ENCODE peak calls at places on chromosomes 3 and 15, in seven cellular contexts. One of them, this sample, is unnamed.

GRCh38 chr3:124843496-124843895 is 43.7 kb downstream of the ITGB5 start:
- DNase-seq in glutamatergic neuron: no peak
- DNase-seq in stimulated activated naive CD8-positive, alpha-beta T cell treated with anti-CD3 and anti-CD28 coated beads, Interleukin-15, Interleukin-2, amounts not matched to agents 100 U/mL and 50 U/mL, for 24 hours: no peak
- DNase-seq in IMR-90: no peak
- DNase-seq in mesothelial cell of epicardium: no peak
- DNase-seq in lower lobe of right lung: no peak
- DNase-seq in breast epithelium: no peak
- DNase-seq in this sample: peak

GRCh38 chr3:47884603-47885002 is 81.7 kb downstream of the DHX30 start:
- DNase-seq in glutamatergic neuron: no peak
- DNase-seq in stimulated activated naive CD8-positive, alpha-beta T cell treated with anti-CD3 and anti-CD28 coated beads, Interleukin-15, Interleukin-2, amounts not matched to agents 100 U/mL and 50 U/mL, for 24 hours: no peak
- DNase-seq in IMR-90: no peak
- DNase-seq in mesothelial cell of epicardium: no peak
- DNase-seq in lower lobe of right lung: no peak
- DNase-seq in breast epithelium: no peak
- DNase-seq in this sample: no peak

GRCh38 chr15:65818927-65819562 is 27.0 kb upstream of the DENND4A start:
- DNase-seq in glutamatergic neuron: no peak
- DNase-seq in stimulated activated naive CD8-positive, alpha-beta T cell treated with anti-CD3 and anti-CD28 coated beads, Interleukin-15, Interleukin-2, amounts not matched to agents 100 U/mL and 50 U/mL, for 24 hours: no peak
- DNase-seq in IMR-90: peak
- DNase-seq in mesothelial cell of epicardium: no peak
- DNase-seq in lower lobe of right lung: no peak
- DNase-seq in breast epithelium: no peak
- DNase-seq in this sample: no peak

GRCh38 chr3:193980326-193980725 is 155.6 kb upstream of the HES1 start:
- DNase-seq in glutamatergic neuron: no peak
- DNase-seq in stimulated activated naive CD8-positive, alpha-beta T cell treated with anti-CD3 and anti-CD28 coated beads, Interleukin-15, Interleukin-2, amounts not matched to agents 100 U/mL and 50 U/mL, for 24 hours: no peak
- DNase-seq in IMR-90: no peak
- DNase-seq in mesothelial cell of epicardium: no peak
- DNase-seq in lower lobe of right lung: no peak
- DNase-seq in breast epithelium: no peak
- DNase-seq in this sample: no peak

GRCh38 chr3:39573392-39573791 is 105.9 kb downstream of the MOBP start:
- DNase-seq in glutamatergic neuron: no peak
- DNase-seq in stimulated activated naive CD8-positive, alpha-beta T cell treated with anti-CD3 and anti-CD28 coated beads, Interleukin-15, Interleukin-2, amounts not matched to agents 100 U/mL and 50 U/mL, for 24 hours: no peak
- DNase-seq in IMR-90: no peak
- DNase-seq in mesothelial cell of epicardium: no peak
- DNase-seq in lower lobe of right lung: no peak
- DNase-seq in breast epithelium: no peak
- DNase-seq in this sample: no peak

GRCh38 chr3:20240154-20240883 is 54.3 kb upstream of the SGO1 start:
- DNase-seq in glutamatergic neuron: no peak
- DNase-seq in stimulated activated naive CD8-positive, alpha-beta T cell treated with anti-CD3 and anti-CD28 coated beads, Interleukin-15, Interleukin-2, amounts not matched to agents 100 U/mL and 50 U/mL, for 24 hours: no peak
- DNase-seq in IMR-90: no peak
- DNase-seq in mesothelial cell of epicardium: no peak
- DNase-seq in lower lobe of right lung: no peak
- DNase-seq in breast epithelium: no peak
- DNase-seq in this sample: no peak

GRCh38 chr15:62855085-62855476 is 187.5 kb upstream of the TPM1 start:
- DNase-seq in glutamatergic neuron: no peak
- DNase-seq in stimulated activated naive CD8-positive, alpha-beta T cell treated with anti-CD3 and anti-CD28 coated beads, Interleukin-15, Interleukin-2, amounts not matched to agents 100 U/mL and 50 U/mL, for 24 hours: no peak
- DNase-seq in IMR-90: no peak
- DNase-seq in mesothelial cell of epicardium: no peak
- DNase-seq in lower lobe of right lung: no peak
- DNase-seq in breast epithelium: no peak
- DNase-seq in this sample: no peak

GRCh38 chr3:49397470-49397869 is 14.3 kb downstream of the RHOA start:
- DNase-seq in glutamatergic neuron: no peak
- DNase-seq in stimulated activated naive CD8-positive, alpha-beta T cell treated with anti-CD3 and anti-CD28 coated beads, Interleukin-15, Interleukin-2, amounts not matched to agents 100 U/mL and 50 U/mL, for 24 hours: no peak
- DNase-seq in IMR-90: no peak
- DNase-seq in mesothelial cell of epicardium: no peak
- DNase-seq in lower lobe of right lung: no peak
- DNase-seq in breast epithelium: no peak
- DNase-seq in this sample: peak

GRCh38 chr3:104629038-104629437 is 737.7 kb upstream of the ALCAM start:
- DNase-seq in glutamatergic neuron: no peak
- DNase-seq in stimulated activated naive CD8-positive, alpha-beta T cell treated with anti-CD3 and anti-CD28 coated beads, Interleukin-15, Interleukin-2, amounts not matched to agents 100 U/mL and 50 U/mL, for 24 hours: no peak
- DNase-seq in IMR-90: peak
- DNase-seq in mesothelial cell of epicardium: no peak
- DNase-seq in lower lobe of right lung: no peak
- DNase-seq in breast epithelium: no peak
- DNase-seq in this sample: no peak

GRCh38 chr3:151379083-151379734 is 5.3 kb downstream of the P2RY12 start:
- DNase-seq in glutamatergic neuron: peak
- DNase-seq in stimulated activated naive CD8-positive, alpha-beta T cell treated with anti-CD3 and anti-CD28 coated beads, Interleukin-15, Interleukin-2, amounts not matched to agents 100 U/mL and 50 U/mL, for 24 hours: peak
- DNase-seq in IMR-90: no peak
- DNase-seq in mesothelial cell of epicardium: peak
- DNase-seq in lower lobe of right lung: no peak
- DNase-seq in breast epithelium: no peak
- DNase-seq in this sample: no peak

GRCh38 chr3:150000631-150001030 is 29.9 kb upstream of the PFN2 start:
- DNase-seq in glutamatergic neuron: no peak
- DNase-seq in stimulated activated naive CD8-positive, alpha-beta T cell treated with anti-CD3 and anti-CD28 coated beads, Interleukin-15, Interleukin-2, amounts not matched to agents 100 U/mL and 50 U/mL, for 24 hours: no peak
- DNase-seq in IMR-90: peak
- DNase-seq in mesothelial cell of epicardium: no peak
- DNase-seq in lower lobe of right lung: no peak
- DNase-seq in breast epithelium: no peak
- DNase-seq in this sample: no peak